ENCODE peak calls at places on chromosome 4, in five cellular contexts. D is NCI-H1417 treated with DMSO at 0.1 percent for 48 hours; X is activated T-helper 9 cell treated with anti-CD3 and anti-CD28 coated beads, Interleukin-2, amount 50 U/mL, for 16 hours; U is CD4-positive, alpha-beta T cell; E is pons. L is an unnamed sample.

GRCh38 chr4:98260047-98260578 is 1.1 kb upstream of the RAP1GDS1 start:
- DNase-seq in X (no peak), E (peak; percentile 47), U (peak; percentile 1), D (no peak), L (peak; percentile 47)

GRCh38 chr4:55143858-55144257 is 18.5 kb upstream of the KDR start:
- DNase-seq in X (no peak), D (no peak), U (no peak), E (no peak), L (no peak)

GRCh38 chr4:173167793-173168395 is 717 bp upstream of the GALNT7 start:
- DNase-seq in D (no peak), X (no peak), U (no peak), E (peak; percentile 48), L (peak; percentile 47)

GRCh38 chr4:86416081-86416480 is 56.2 kb upstream of the MAPK10 start:
- DNase-seq in U (no peak), E (no peak), X (no peak), D (no peak), L (no peak)

GRCh38 chr4:80202784-80203553 is 5.7 kb downstream of the PRDM8 start:
- DNase-seq in E (no peak), D (no peak), X (no peak), U (peak; percentile 50), L (no peak)

GRCh38 chr4:21921526-21922180 is 26.9 kb downstream of the KCNIP4 start:
- DNase-seq in U (no peak), E (no peak), D (no peak), X (no peak), L (no peak)

GRCh38 chr4:67581208-67581857 is 22.8 kb downstream of the STAP1 start:
- DNase-seq in U (no peak), D (no peak), X (no peak), E (no peak), L (no peak)

GRCh38 chr4:116469582-116469981 is 615.8 kb downstream of the TRAM1L1 start:
- DNase-seq in U (no peak), X (no peak), E (no peak), D (no peak), L (no peak)

GRCh38 chr4:177047070-177047850 is 254.5 kb upstream of the VEGFC start:
- DNase-seq in E (peak; percentile 78), U (peak; percentile 12), X (peak; percentile 17), D (peak; percentile 6), L (peak; percentile 67)

GRCh38 chr4:83212041-83212851 is 72.4 kb downstream of the COQ2 start:
- DNase-seq in U (peak; percentile 44), D (no peak), E (no peak), X (peak; percentile 10), L (no peak)

GRCh38 chr4:116073051-116073450 is 959.6 kb upstream of the NDST4 start:
- DNase-seq in D (no peak), X (no peak), U (no peak), E (no peak), L (no peak)

GRCh38 chr4:38266616-38267015 is 306.4 kb downstream of the PTTG2 start:
- DNase-seq in E (peak; percentile 92), D (no peak), U (no peak), X (no peak), L (peak; percentile 86)

GRCh38 chr4:123667496-123667895 is 270.9 kb downstream of the SPRY1 start:
- DNase-seq in U (no peak), E (no peak), D (no peak), X (no peak), L (no peak)

GRCh38 chr4:112589207-112589606 is 47.5 kb downstream of the ZGRF1 start:
- DNase-seq in X (no peak), U (no peak), D (no peak), E (no peak), L (no peak)

GRCh38 chr4:19727141-19727540 is 524.6 kb upstream of the SLIT2 start:
- DNase-seq in X (no peak), U (no peak), E (no peak), D (no peak), L (no peak)

GRCh38 chr4:41428941-41429669 is 108.9 kb upstream of the LIMCH1 start:
- DNase-seq in E (no peak), X (no peak), D (no peak), U (no peak), L (no peak)

GRCh38 chr4:109067509-109068205 is 234.8 kb downstream of the COL25A1 start:
- DNase-seq in E (no peak), D (no peak), U (no peak), X (no peak), L (no peak)

GRCh38 chr4:184826315-184827266 is 823 bp upstream of the ACSL1 start:
- DNase-seq in U (peak; percentile 23), D (no peak), E (no peak), X (peak; percentile 33), L (no peak)

GRCh38 chr4:8560265-8561047 is 19.7 kb upstream of the GPR78 start:
- DNase-seq in U (no peak), X (no peak), D (no peak), E (no peak), L (no peak)

GRCh38 chr4:5626916-5627315 is 81.4 kb downstream of the EVC2 start:
- DNase-seq in X (no peak), E (no peak), D (no peak), U (no peak), L (no peak)

GRCh38 chr4:88928852-88929251 is 128.1 kb downstream of the FAM13A start:
- DNase-seq in U (no peak), X (no peak), D (no peak), E (no peak), L (no peak)

GRCh38 chr4:171573181-171573580 is 240.0 kb upstream of the GALNTL6 start:
- DNase-seq in E (no peak), D (no peak), X (no peak), U (no peak), L (no peak)

GRCh38 chr4:73257995-73258667 is 467 bp downstream of the ANKRD17 start:
- DNase-seq in X (no peak), E (peak; percentile 36), D (no peak), U (no peak), L (peak; percentile 26)

GRCh38 chr4:16667464-16667863 is 231.0 kb downstream of the LDB2 start:
- DNase-seq in U (no peak), X (no peak), E (no peak), D (no peak), L (peak; percentile 38)

GRCh38 chr4:184028571-184028996 is 123.5 kb downstream of the STOX2 start:
- DNase-seq in E (no peak), U (no peak), X (no peak), D (no peak), L (no peak)

GRCh38 chr4:162782778-162783507 is 383.7 kb downstream of the NAF1 start:
- DNase-seq in E (peak; percentile 91), D (no peak), U (no peak), X (no peak), L (peak; percentile 55)

GRCh38 chr4:117447925-117448324 is 362.5 kb upstream of the TRAM1L1 start:
- DNase-seq in U (no peak), E (no peak), D (no peak), X (no peak), L (no peak)

GRCh38 chr4:152943673-152944072 is 7.5 kb downstream of the FHDC1 start:
- DNase-seq in U (no peak), E (no peak), D (no peak), X (no peak), L (no peak)

GRCh38 chr4:159607824-159608223 is 504.9 kb downstream of the RAPGEF2 start:
- DNase-seq in D (no peak), X (no peak), E (no peak), U (no peak), L (no peak)

GRCh38 chr4:185773419-185773818 is 38.6 kb downstream of the SORBS2 start:
- DNase-seq in D (no peak), X (no peak), U (no peak), E (peak; percentile 11), L (no peak)

GRCh38 chr4:168857009-168857408 is 153.0 kb downstream of the CBR4 start:
- DNase-seq in D (no peak), U (no peak), E (no peak), X (no peak), L (no peak)

GRCh38 chr4:86919824-86920223 is 15.0 kb upstream of the AFF1 start:
- DNase-seq in E (no peak), U (no peak), X (no peak), D (no peak), L (no peak)

GRCh38 chr4:10346023-10346422 is 111.2 kb downstream of the ZNF518B start:
- DNase-seq in E (no peak), D (no peak), X (no peak), U (no peak), L (no peak)

GRCh38 chr4:142512161-142512560 is 333.9 kb downstream of the INPP4B start:
- DNase-seq in U (no peak), D (no peak), X (no peak), E (no peak), L (no peak)

GRCh38 chr4:127012549-127012948 is 620.2 kb upstream of the INTU start:
- DNase-seq in U (no peak), D (no peak), X (no peak), E (no peak), L (no peak)

GRCh38 chr4:82076359-82076758 is 297.4 kb downstream of the HNRNPD start:
- DNase-seq in X (no peak), D (no peak), U (no peak), E (no peak), L (no peak)